ENCODE peak calls at places on chromosome 4, in seven cellular contexts. One of them, this sample, is unnamed. For H3K27me3, the result is how much of the 10 kb centered on the place peaks cover.

GRCh38 chr4:184287697-184288255 is 70.1 kb upstream of the ENPP6 start:
- DNase-seq in fibroblast of lung: peak
- DNase-seq in bronchial epithelial cell: peak
- DNase-seq in breast epithelium: peak
- DNase-seq in GM06990: peak
- DNase-seq in uterus: no peak
- DNase-seq in CD8-positive, alpha-beta memory T cell: no peak
- DNase-seq in this sample: peak

GRCh38 chr4:186104114-186104894 is at the start of gene FAM149A:
- DNase-seq in breast epithelium: no peak
- DNase-seq in CD8-positive, alpha-beta memory T cell: peak
- DNase-seq in uterus: peak
- DNase-seq in fibroblast of lung: peak
- DNase-seq in GM06990: peak
- DNase-seq in bronchial epithelial cell: no peak
- DNase-seq in this sample: peak

GRCh38 chr4:147725673-147726072 is 6.2 kb upstream of the ARHGAP10 start:
- DNase-seq in breast epithelium: no peak
- DNase-seq in CD8-positive, alpha-beta memory T cell: no peak
- DNase-seq in uterus: no peak
- DNase-seq in GM06990: no peak
- DNase-seq in fibroblast of lung: no peak
- DNase-seq in bronchial epithelial cell: peak
- DNase-seq in this sample: no peak

GRCh38 chr4:103786014-103786413 is 66.2 kb upstream of the TACR3 start:
- DNase-seq in fibroblast of lung: peak
- DNase-seq in breast epithelium: no peak
- DNase-seq in bronchial epithelial cell: peak
- DNase-seq in CD8-positive, alpha-beta memory T cell: no peak
- DNase-seq in GM06990: peak
- DNase-seq in uterus: no peak
- DNase-seq in this sample: no peak

GRCh38 chr4:25843340-25844097 is 19.3 kb downstream of the SEL1L3 start:
- DNase-seq in fibroblast of lung: no peak
- DNase-seq in breast epithelium: no peak
- DNase-seq in bronchial epithelial cell: peak
- DNase-seq in GM06990: no peak
- DNase-seq in CD8-positive, alpha-beta memory T cell: no peak
- DNase-seq in uterus: no peak
- DNase-seq in this sample: peak

GRCh38 chr4:8778301-8778700 is 93.3 kb downstream of the HMX1 start:
- DNase-seq in CD8-positive, alpha-beta memory T cell: no peak
- DNase-seq in breast epithelium: no peak
- DNase-seq in fibroblast of lung: no peak
- DNase-seq in uterus: no peak
- DNase-seq in bronchial epithelial cell: no peak
- DNase-seq in GM06990: no peak
- DNase-seq in this sample: no peak

GRCh38 chr4:21242163-21242562 is 541.9 kb downstream of the PACRGL start:
- DNase-seq in fibroblast of lung: no peak
- DNase-seq in GM06990: no peak
- DNase-seq in uterus: no peak
- DNase-seq in bronchial epithelial cell: no peak
- DNase-seq in CD8-positive, alpha-beta memory T cell: no peak
- DNase-seq in breast epithelium: no peak
- DNase-seq in this sample: no peak

GRCh38 chr4:85956296-85956955 is 403.4 kb downstream of the MAPK10 start:
- DNase-seq in CD8-positive, alpha-beta memory T cell: no peak
- DNase-seq in fibroblast of lung: no peak
- DNase-seq in breast epithelium: no peak
- DNase-seq in bronchial epithelial cell: no peak
- DNase-seq in uterus: no peak
- DNase-seq in GM06990: no peak
- DNase-seq in this sample: no peak

GRCh38 chr4:133154725-133155124 is 5.6 kb downstream of the PCDH10 start:
- DNase-seq in breast epithelium: no peak
- DNase-seq in GM06990: no peak
- DNase-seq in bronchial epithelial cell: peak
- DNase-seq in uterus: no peak
- DNase-seq in fibroblast of lung: peak
- DNase-seq in CD8-positive, alpha-beta memory T cell: no peak
- DNase-seq in this sample: no peak

GRCh38 chr4:159069922-159070321 is 33.0 kb upstream of the RAPGEF2 start:
- DNase-seq in breast epithelium: no peak
- DNase-seq in uterus: no peak
- DNase-seq in bronchial epithelial cell: no peak
- DNase-seq in CD8-positive, alpha-beta memory T cell: no peak
- DNase-seq in fibroblast of lung: peak
- DNase-seq in GM06990: no peak
- DNase-seq in this sample: no peak

GRCh38 chr4:184064877-184065276 is 152.8 kb downstream of the ENPP6 start:
- DNase-seq in breast epithelium: no peak
- DNase-seq in fibroblast of lung: no peak
- DNase-seq in bronchial epithelial cell: no peak
- DNase-seq in CD8-positive, alpha-beta memory T cell: no peak
- DNase-seq in uterus: no peak
- DNase-seq in GM06990: no peak
- DNase-seq in this sample: no peak

GRCh38 chr4:148288448-148288847 is 153.8 kb downstream of the NR3C2 start:
- DNase-seq in CD8-positive, alpha-beta memory T cell: no peak
- DNase-seq in uterus: no peak
- DNase-seq in breast epithelium: no peak
- DNase-seq in fibroblast of lung: no peak
- DNase-seq in bronchial epithelial cell: no peak
- DNase-seq in GM06990: no peak
- DNase-seq in this sample: no peak

GRCh38 chr4:30720656-30721352 is 635 bp downstream of the PCDH7 start:
- DNase-seq in fibroblast of lung: peak
- DNase-seq in breast epithelium: no peak
- DNase-seq in GM06990: peak
- DNase-seq in uterus: peak
- DNase-seq in CD8-positive, alpha-beta memory T cell: no peak
- DNase-seq in bronchial epithelial cell: no peak
- DNase-seq in this sample: peak

GRCh38 chr4:85419103-85419502 is 55.8 kb upstream of the ARHGAP24 start:
- DNase-seq in uterus: no peak
- DNase-seq in bronchial epithelial cell: peak
- DNase-seq in GM06990: peak
- DNase-seq in CD8-positive, alpha-beta memory T cell: no peak
- DNase-seq in breast epithelium: no peak
- DNase-seq in fibroblast of lung: no peak
- DNase-seq in this sample: no peak

GRCh38 chr4:111984169-111984873 is 160.9 kb upstream of the FAM241A start:
- DNase-seq in fibroblast of lung: no peak
- DNase-seq in GM06990: no peak
- DNase-seq in CD8-positive, alpha-beta memory T cell: no peak
- DNase-seq in breast epithelium: no peak
- DNase-seq in uterus: no peak
- DNase-seq in bronchial epithelial cell: no peak
- DNase-seq in this sample: no peak

DNA sequence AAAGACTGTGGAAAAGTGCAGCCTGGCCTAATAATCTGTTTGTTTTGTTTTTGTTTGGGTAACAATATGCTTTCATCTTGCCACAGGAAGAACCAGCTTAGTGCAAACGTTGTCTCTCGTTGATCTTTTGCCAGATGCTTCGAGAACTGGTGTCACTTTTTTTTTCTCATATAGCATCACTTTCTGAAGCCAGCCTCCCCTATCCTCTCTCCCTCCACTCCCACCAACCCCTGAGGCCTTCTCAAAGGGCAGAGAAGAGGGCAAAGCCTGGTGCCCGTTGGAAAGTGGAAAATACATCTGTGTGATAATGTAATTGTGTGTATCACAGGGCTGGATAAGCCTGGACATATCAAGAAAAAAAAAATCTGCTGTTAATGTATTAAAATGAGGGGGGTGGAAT is 7.9 kb downstream of the POU4F2 start:
- DNase-seq in CD8-positive, alpha-beta memory T cell: no peak
- DNase-seq in uterus: no peak
- DNase-seq in fibroblast of lung: no peak
- DNase-seq in bronchial epithelial cell: no peak
- DNase-seq in breast epithelium: no peak
- DNase-seq in GM06990: no peak
- DNase-seq in this sample: no peak
- H3K27me3 ChIP-seq in CD8-positive, alpha-beta memory T cell: under half
- H3K27me3 ChIP-seq in uterus: under half
- H3K27me3 ChIP-seq in fibroblast of lung: under half
- H3K27me3 ChIP-seq in bronchial epithelial cell: under half
- H3K27me3 ChIP-seq in breast epithelium: half or more
- H3K27me3 ChIP-seq in GM06990: under half
- H3K27me3 ChIP-seq in this sample: half or more

GRCh38 chr4:40223343-40223742 is 26.5 kb downstream of the RHOH start:
- DNase-seq in uterus: no peak
- DNase-seq in bronchial epithelial cell: no peak
- DNase-seq in fibroblast of lung: no peak
- DNase-seq in breast epithelium: no peak
- DNase-seq in CD8-positive, alpha-beta memory T cell: no peak
- DNase-seq in GM06990: no peak
- DNase-seq in this sample: no peak

GRCh38 chr4:40216622-40217366 is 20.0 kb downstream of the RHOH start:
- DNase-seq in uterus: no peak
- DNase-seq in GM06990: no peak
- DNase-seq in fibroblast of lung: no peak
- DNase-seq in CD8-positive, alpha-beta memory T cell: no peak
- DNase-seq in breast epithelium: no peak
- DNase-seq in bronchial epithelial cell: no peak
- DNase-seq in this sample: no peak

GRCh38 chr4:40225497-40225896 is 28.7 kb downstream of the RHOH start:
- DNase-seq in fibroblast of lung: no peak
- DNase-seq in bronchial epithelial cell: no peak
- DNase-seq in breast epithelium: no peak
- DNase-seq in uterus: no peak
- DNase-seq in GM06990: no peak
- DNase-seq in CD8-positive, alpha-beta memory T cell: no peak
- DNase-seq in this sample: no peak

GRCh38 chr4:40227284-40227683 is 30.5 kb downstream of the RHOH start:
- DNase-seq in bronchial epithelial cell: no peak
- DNase-seq in uterus: no peak
- DNase-seq in CD8-positive, alpha-beta memory T cell: no peak
- DNase-seq in fibroblast of lung: no peak
- DNase-seq in breast epithelium: no peak
- DNase-seq in GM06990: peak
- DNase-seq in this sample: no peak

DNA sequence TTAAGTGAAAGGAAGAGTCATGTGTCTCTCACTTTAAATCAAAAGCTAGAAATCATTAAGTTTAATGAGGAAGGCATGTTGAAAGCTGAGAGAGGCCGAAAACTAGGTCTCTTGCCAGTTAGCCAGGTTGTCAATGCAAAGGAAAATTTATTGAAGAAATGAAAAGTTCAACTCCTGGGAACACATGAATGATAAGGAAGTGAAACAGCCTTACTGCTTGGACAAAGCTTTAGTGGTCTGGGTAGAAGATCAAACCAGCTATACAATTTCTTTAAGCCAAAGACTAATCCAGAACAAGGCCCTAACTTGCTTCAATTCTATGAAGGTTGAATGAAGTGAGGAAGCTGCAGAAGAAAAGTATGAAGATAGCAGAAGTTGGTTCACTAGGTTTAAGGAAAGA is 24.9 kb downstream of the RHOH start:
- DNase-seq in GM06990: no peak
- DNase-seq in uterus: no peak
- DNase-seq in fibroblast of lung: no peak
- DNase-seq in bronchial epithelial cell: no peak
- DNase-seq in breast epithelium: no peak
- DNase-seq in CD8-positive, alpha-beta memory T cell: no peak
- DNase-seq in this sample: no peak
- H3K4me3 ChIP-seq in GM06990: no peak
- H3K4me3 ChIP-seq in uterus: no peak
- H3K4me3 ChIP-seq in fibroblast of lung: no peak
- H3K4me3 ChIP-seq in bronchial epithelial cell: no peak
- H3K4me3 ChIP-seq in breast epithelium: no peak
- H3K4me3 ChIP-seq in CD8-positive, alpha-beta memory T cell: no peak
- H3K4me3 ChIP-seq in this sample: no peak

GRCh38 chr4:142846729-142847606 is 867 bp upstream of the INPP4B start:
- DNase-seq in GM06990: peak
- DNase-seq in CD8-positive, alpha-beta memory T cell: peak
- DNase-seq in bronchial epithelial cell: peak
- DNase-seq in fibroblast of lung: peak
- DNase-seq in breast epithelium: peak
- DNase-seq in uterus: peak
- DNase-seq in this sample: peak
- H3K27me3 ChIP-seq in GM06990: under half
- H3K27me3 ChIP-seq in CD8-positive, alpha-beta memory T cell: under half
- H3K27me3 ChIP-seq in bronchial epithelial cell: under half
- H3K27me3 ChIP-seq in fibroblast of lung: under half
- H3K27me3 ChIP-seq in breast epithelium: under half
- H3K27me3 ChIP-seq in uterus: under half
- H3K27me3 ChIP-seq in this sample: under half

GRCh38 chr4:75634281-75634680 is 4.0 kb upstream of the CDKL2 start:
- DNase-seq in bronchial epithelial cell: no peak
- DNase-seq in breast epithelium: no peak
- DNase-seq in uterus: no peak
- DNase-seq in GM06990: no peak
- DNase-seq in fibroblast of lung: no peak
- DNase-seq in CD8-positive, alpha-beta memory T cell: no peak
- DNase-seq in this sample: no peak

GRCh38 chr4:75633846-75634245 is 3.5 kb upstream of the CDKL2 start:
- DNase-seq in GM06990: no peak
- DNase-seq in breast epithelium: no peak
- DNase-seq in fibroblast of lung: peak
- DNase-seq in bronchial epithelial cell: peak
- DNase-seq in CD8-positive, alpha-beta memory T cell: no peak
- DNase-seq in uterus: no peak
- DNase-seq in this sample: no peak

GRCh38 chr4:75630932-75631320 is 598 bp upstream of the CDKL2 start:
- DNase-seq in GM06990: no peak
- DNase-seq in bronchial epithelial cell: no peak
- DNase-seq in CD8-positive, alpha-beta memory T cell: no peak
- DNase-seq in breast epithelium: no peak
- DNase-seq in fibroblast of lung: no peak
- DNase-seq in uterus: no peak
- DNase-seq in this sample: no peak

GRCh38 chr4:75629239-75629638 is 1.1 kb downstream of the CDKL2 start:
- DNase-seq in bronchial epithelial cell: no peak
- DNase-seq in CD8-positive, alpha-beta memory T cell: no peak
- DNase-seq in fibroblast of lung: no peak
- DNase-seq in uterus: no peak
- DNase-seq in breast epithelium: no peak
- DNase-seq in GM06990: no peak
- DNase-seq in this sample: no peak

DNA sequence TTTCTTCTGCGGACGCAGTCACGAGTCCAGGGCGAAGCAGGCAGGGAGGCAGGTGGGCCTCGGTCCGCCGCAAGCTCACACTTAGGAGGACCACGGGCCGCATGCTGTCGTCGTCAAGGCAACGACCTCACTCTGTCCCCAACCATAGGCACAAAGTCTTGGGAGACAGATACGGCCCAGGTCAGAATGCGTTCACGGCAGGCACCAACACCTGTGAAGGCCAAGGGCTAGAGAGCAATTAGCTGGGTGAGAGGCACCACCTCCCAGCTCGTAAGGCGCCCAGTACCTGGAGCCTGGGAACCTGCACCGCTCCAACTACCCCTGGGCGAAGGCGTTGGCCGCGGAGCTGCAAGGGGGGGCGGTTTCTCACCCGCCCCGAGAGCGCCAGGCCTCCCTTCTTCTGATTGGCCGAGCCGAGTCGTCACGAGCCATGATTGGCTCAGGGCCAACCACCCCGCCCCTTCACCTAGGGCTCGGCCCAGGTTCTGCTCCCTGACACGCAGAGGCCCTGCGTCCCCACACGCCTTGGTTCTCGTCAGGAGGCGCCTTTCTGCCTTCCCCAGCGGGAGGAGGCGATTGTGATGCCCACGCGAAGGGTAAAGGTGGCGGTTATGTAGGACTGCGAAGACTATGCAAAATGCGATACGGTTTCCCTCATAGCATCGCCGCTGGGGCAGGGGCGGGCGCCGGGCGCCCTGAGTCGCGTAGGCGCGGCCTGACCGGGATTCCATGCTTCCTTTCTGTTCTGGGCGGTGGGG is at the start of gene CDKL2:
- DNase-seq in uterus: peak
- DNase-seq in bronchial epithelial cell: peak
- DNase-seq in breast epithelium: peak
- DNase-seq in GM06990: peak
- DNase-seq in fibroblast of lung: peak
- DNase-seq in CD8-positive, alpha-beta memory T cell: peak
- DNase-seq in this sample: peak
- H3K4me3 ChIP-seq in uterus: peak
- H3K4me3 ChIP-seq in bronchial epithelial cell: peak
- H3K4me3 ChIP-seq in breast epithelium: peak
- H3K4me3 ChIP-seq in GM06990: peak
- H3K4me3 ChIP-seq in fibroblast of lung: peak
- H3K4me3 ChIP-seq in CD8-positive, alpha-beta memory T cell: peak
- H3K4me3 ChIP-seq in this sample: peak